ENCODE peak calls at places on chromosomes 16 and 17, in four cellular contexts. One of them, this sample, is unnamed.

GRCh38 chr17:42639484-42640474 is 19.3 kb upstream of the TUBG2 start:
- ATAC-seq in right cardiac atrium: no peak
- ATAC-seq in central memory CD8-positive, alpha-beta T cell: no peak
- ATAC-seq in activated CD8-positive, alpha-beta memory T cell treated with anti-CD3 and anti-CD28 coated beads, Interleukin-2, amount 10 ng/mL, durations not matched to agents 7 days and 5 days: no peak
- ATAC-seq in this sample: no peak

GRCh38 chr17:19386276-19386863 is 620 bp downstream of the MFAP4 start:
- ATAC-seq in central memory CD8-positive, alpha-beta T cell: no peak
- ATAC-seq in right cardiac atrium: peak; percentile 3
- ATAC-seq in activated CD8-positive, alpha-beta memory T cell treated with anti-CD3 and anti-CD28 coated beads, Interleukin-2, amount 10 ng/mL, durations not matched to agents 7 days and 5 days: no peak
- ATAC-seq in this sample: peak; percentile 53

GRCh38 chr17:7781467-7781866 is 52.5 kb upstream of the KDM6B start:
- ATAC-seq in central memory CD8-positive, alpha-beta T cell: no peak
- ATAC-seq in activated CD8-positive, alpha-beta memory T cell treated with anti-CD3 and anti-CD28 coated beads, Interleukin-2, amount 10 ng/mL, durations not matched to agents 7 days and 5 days: no peak
- ATAC-seq in right cardiac atrium: no peak
- ATAC-seq in this sample: no peak

GRCh38 chr17:43334744-43335400 is 63.9 kb upstream of the ARL4D start:
- ATAC-seq in activated CD8-positive, alpha-beta memory T cell treated with anti-CD3 and anti-CD28 coated beads, Interleukin-2, amount 10 ng/mL, durations not matched to agents 7 days and 5 days: no peak
- ATAC-seq in central memory CD8-positive, alpha-beta T cell: no peak
- ATAC-seq in right cardiac atrium: no peak
- ATAC-seq in this sample: no peak

GRCh38 chr16:67718668-67719047 is 458 bp downstream of the GFOD2 start:
- ATAC-seq in activated CD8-positive, alpha-beta memory T cell treated with anti-CD3 and anti-CD28 coated beads, Interleukin-2, amount 10 ng/mL, durations not matched to agents 7 days and 5 days: peak; percentile 31
- ATAC-seq in central memory CD8-positive, alpha-beta T cell: peak; percentile 24
- ATAC-seq in right cardiac atrium: no peak
- ATAC-seq in this sample: no peak

GRCh38 chr16:47045459-47045858 is 72.0 kb upstream of the DNAJA2 start:
- ATAC-seq in right cardiac atrium: no peak
- ATAC-seq in activated CD8-positive, alpha-beta memory T cell treated with anti-CD3 and anti-CD28 coated beads, Interleukin-2, amount 10 ng/mL, durations not matched to agents 7 days and 5 days: no peak
- ATAC-seq in central memory CD8-positive, alpha-beta T cell: peak; percentile 49
- ATAC-seq in this sample: no peak

GRCh38 chr17:39636927-39637736 is at the start of gene STARD3:
- ATAC-seq in right cardiac atrium: peak; percentile 94
- ATAC-seq in central memory CD8-positive, alpha-beta T cell: peak; percentile 90
- ATAC-seq in activated CD8-positive, alpha-beta memory T cell treated with anti-CD3 and anti-CD28 coated beads, Interleukin-2, amount 10 ng/mL, durations not matched to agents 7 days and 5 days: peak; percentile 91
- ATAC-seq in this sample: peak; percentile 94

GRCh38 chr16:21599994-21600773 is 807 bp downstream of the METTL9 start:
- ATAC-seq in central memory CD8-positive, alpha-beta T cell: peak; percentile 37
- ATAC-seq in right cardiac atrium: peak; percentile 1
- ATAC-seq in activated CD8-positive, alpha-beta memory T cell treated with anti-CD3 and anti-CD28 coated beads, Interleukin-2, amount 10 ng/mL, durations not matched to agents 7 days and 5 days: peak; percentile 24
- ATAC-seq in this sample: peak; percentile 15

GRCh38 chr17:50386451-50386994 is 10.8 kb downstream of the LRRC59 start:
- ATAC-seq in right cardiac atrium: peak; percentile 23
- ATAC-seq in activated CD8-positive, alpha-beta memory T cell treated with anti-CD3 and anti-CD28 coated beads, Interleukin-2, amount 10 ng/mL, durations not matched to agents 7 days and 5 days: no peak
- ATAC-seq in central memory CD8-positive, alpha-beta T cell: no peak
- ATAC-seq in this sample: no peak

GRCh38 chr16:69340095-69340644 is 598 bp downstream of the NIP7 start:
- ATAC-seq in activated CD8-positive, alpha-beta memory T cell treated with anti-CD3 and anti-CD28 coated beads, Interleukin-2, amount 10 ng/mL, durations not matched to agents 7 days and 5 days: peak; percentile 5
- ATAC-seq in central memory CD8-positive, alpha-beta T cell: no peak
- ATAC-seq in right cardiac atrium: no peak
- ATAC-seq in this sample: no peak

GRCh38 chr16:4205971-4206370 is 35.9 kb downstream of the SRL start:
- ATAC-seq in right cardiac atrium: no peak
- ATAC-seq in activated CD8-positive, alpha-beta memory T cell treated with anti-CD3 and anti-CD28 coated beads, Interleukin-2, amount 10 ng/mL, durations not matched to agents 7 days and 5 days: no peak
- ATAC-seq in central memory CD8-positive, alpha-beta T cell: no peak
- ATAC-seq in this sample: no peak

GRCh38 chr16:68116256-68116853 is 31.2 kb downstream of the NFATC3 start:
- ATAC-seq in right cardiac atrium: no peak
- ATAC-seq in central memory CD8-positive, alpha-beta T cell: peak; percentile 55
- ATAC-seq in activated CD8-positive, alpha-beta memory T cell treated with anti-CD3 and anti-CD28 coated beads, Interleukin-2, amount 10 ng/mL, durations not matched to agents 7 days and 5 days: peak; percentile 49
- ATAC-seq in this sample: peak; percentile 25

GRCh38 chr17:18219016-18219415 is 6.4 kb upstream of the LLGL1 start:
- ATAC-seq in activated CD8-positive, alpha-beta memory T cell treated with anti-CD3 and anti-CD28 coated beads, Interleukin-2, amount 10 ng/mL, durations not matched to agents 7 days and 5 days: no peak
- ATAC-seq in central memory CD8-positive, alpha-beta T cell: no peak
- ATAC-seq in right cardiac atrium: peak; percentile 62
- ATAC-seq in this sample: no peak

This sample was measured in activated CD4-positive, CD25-positive, alpha-beta regulatory T cell treated with anti-CD3 and anti-CD28 coated beads, Interleukin-2, amount 50 U/mL, for 24 hours.